ENCODE peak calls at places on chromosome 15, in nine cellular contexts. E is Daoy; I is effector memory CD4-positive, alpha-beta T cell; Q is fibroblast of the aortic adventitia; S is endothelial cell; N is hepatocyte; D is A549; J is amygdala; Y is iris pigment epithelial cell. X is an unnamed sample.

GRCh38 chr15:48823237-48823636 is 12.4 kb upstream of the CEP152 start:
- DNase-seq in E (peak; percentile 7), I (no peak), Q (no peak), S (no peak), N (no peak), D (no peak), J (no peak), Y (peak; percentile 38), X (no peak)

GRCh38 chr15:38611228-38611627 is 46.6 kb upstream of the RASGRP1 start:
- DNase-seq in E (no peak), I (no peak), Q (no peak), S (no peak), N (no peak), D (no peak), J (no peak), Y (no peak), X (no peak)

GRCh38 chr15:68815598-68815997 is 5.1 kb downstream of the ANP32A start:
- DNase-seq in E (peak; percentile 39), I (no peak), Q (no peak), S (no peak), N (no peak), D (no peak), J (no peak), Y (no peak), X (no peak)

GRCh38 chr15:89387140-89387903 is 52.7 kb upstream of the POLG start:
- DNase-seq in E (no peak), I (no peak), Q (no peak), S (no peak), N (no peak), D (no peak), J (no peak), Y (no peak), X (no peak)

GRCh38 chr15:73800662-73801345 is 47.7 kb upstream of the INSYN1 start:
- DNase-seq in E (peak; percentile 77), I (no peak), Q (peak; percentile 95), S (no peak), N (peak; percentile 37), D (peak; percentile 55), J (peak; percentile 55), Y (peak; percentile 88), X (no peak)

GRCh38 chr15:101472033-101472432 is 17.5 kb downstream of the PCSK6 start:
- DNase-seq in E (no peak), I (no peak), Q (no peak), S (no peak), N (no peak), D (no peak), J (no peak), Y (no peak), X (no peak)

GRCh38 chr15:67836477-67836876 is 3.4 kb downstream of the RNU6-1 start:
- DNase-seq in E (peak; percentile 42), I (no peak), Q (peak; percentile 63), S (peak; percentile 62), N (peak; percentile 74), D (peak; percentile 47), J (no peak), Y (peak; percentile 29), X (no peak)

GRCh38 chr15:90711418-90711824 is 5.7 kb upstream of the BLM start:
- DNase-seq in E (no peak), I (no peak), Q (no peak), S (no peak), N (no peak), D (no peak), J (no peak), Y (no peak), X (no peak)

GRCh38 chr15:31102049-31102321 is 460 bp upstream of the TRPM1 start:
- DNase-seq in E (no peak), I (no peak), Q (no peak), S (no peak), N (no peak), D (no peak), J (no peak), Y (no peak), X (no peak)

GRCh38 chr15:76648732-76649444 is 256.3 kb downstream of the SCAPER start:
- DNase-seq in E (no peak), I (no peak), Q (no peak), S (no peak), N (no peak), D (no peak), J (no peak), Y (no peak), X (no peak)

GRCh38 chr15:67421105-67421504 is 99.8 kb upstream of the C15orf61 start:
- DNase-seq in E (no peak), I (no peak), Q (no peak), S (no peak), N (no peak), D (no peak), J (no peak), Y (no peak), X (no peak)

GRCh38 chr15:90358124-90359033 is 6.3 kb downstream of the ZNF774 start:
- DNase-seq in E (peak; percentile 30), I (no peak), Q (peak; percentile 60), S (no peak), N (peak; percentile 62), D (peak; percentile 46), J (no peak), Y (peak; percentile 63), X (no peak)

GRCh38 chr15:74884428-74885223 is 5.2 kb upstream of the MPI start:
- DNase-seq in E (no peak), I (no peak), Q (peak; percentile 62), S (no peak), N (no peak), D (no peak), J (no peak), Y (no peak), X (no peak)

GRCh38 chr15:85622432-85622831 is 172.3 kb downstream of the KLHL25 start:
- DNase-seq in E (peak; percentile 34), I (no peak), Q (peak; percentile 70), S (no peak), N (no peak), D (no peak), J (no peak), Y (peak; percentile 78), X (no peak)

GRCh38 chr15:48481802-48482201 is 150.6 kb downstream of the DUT start:
- DNase-seq in E (no peak), I (no peak), Q (no peak), S (no peak), N (no peak), D (no peak), J (no peak), Y (peak; percentile 72), X (no peak)

GRCh38 chr15:67089218-67090193 is 24.1 kb downstream of the SMAD3 start:
- DNase-seq in E (peak; percentile 83), I (no peak), Q (peak; percentile 50), S (no peak), N (no peak), D (peak; percentile 70), J (no peak), Y (peak; percentile 83), X (no peak)

GRCh38 chr15:78778422-78778821 is 32.8 kb downstream of the ADAMTS7 start:
- DNase-seq in E (no peak), I (no peak), Q (no peak), S (no peak), N (no peak), D (no peak), J (no peak), Y (no peak), X (no peak)

GRCh38 chr15:29244544-29244943 is 25.1 kb downstream of the NSMCE3 start:
- DNase-seq in E (no peak), I (no peak), Q (no peak), S (no peak), N (no peak), D (no peak), J (no peak), Y (no peak), X (no peak)

GRCh38 chr15:65991721-65992472 is 122.6 kb downstream of the RAB11A start:
- DNase-seq in E (no peak), I (no peak), Q (no peak), S (no peak), N (no peak), D (no peak), J (no peak), Y (no peak), X (no peak)

GRCh38 chr15:43270676-43271306 is 4.1 kb upstream of the TGM5 start:
- DNase-seq in E (no peak), I (no peak), Q (no peak), S (no peak), N (no peak), D (no peak), J (no peak), Y (no peak), X (peak; percentile 15)

GRCh38 chr15:32959077-32959476 is 235.4 kb downstream of the FMN1 start:
- DNase-seq in E (peak; percentile 48), I (no peak), Q (peak; percentile 94), S (no peak), N (no peak), D (no peak), J (no peak), Y (peak; percentile 46), X (no peak)

GRCh38 chr15:63048986-63049665 is 6.6 kb downstream of the TPM1 start:
- DNase-seq in E (peak; percentile 78), I (no peak), Q (peak; percentile 71), S (peak; percentile 30), N (peak; percentile 70), D (peak; percentile 85), J (peak; percentile 57), Y (peak; percentile 50), X (no peak)

X was measured in T-helper 1 cell.